ENCODE peak calls at places on chromosomes 4 and X, in six cellular contexts. V is cardiac muscle cell, L is left ventricle myocardium inferior, N is left lung, B is PC-3, Q is esophagus squamous epithelium. X is an unnamed sample.

GRCh38 chrX:137746289-137746688 is 180.4 kb downstream of the ZIC3 start:
- DNase-seq in Q (no peak), N (no peak), L (no peak), V (no peak), B (no peak), X (no peak)

GRCh38 chrX:107000013-107000515 is at the start of gene MORC4:
- DNase-seq in V (peak; percentile 85), B (peak; percentile 82), N (peak; percentile 87), Q (peak; percentile 2), L (peak; percentile 78), X (peak; percentile 92)

GRCh38 chr4:24722026-24722568 is 73.3 kb upstream of the SOD3 start:
- DNase-seq in L (no peak), B (no peak), N (no peak), Q (no peak), V (no peak), X (no peak)

GRCh38 chrX:30023451-30023850 is 191.9 kb upstream of the MAGEB2 start:
- DNase-seq in B (peak; percentile 51), Q (no peak), N (no peak), L (no peak), V (no peak), X (no peak)

GRCh38 chr4:30718021-30718888 is 1.9 kb upstream of the PCDH7 start:
- DNase-seq in B (peak; percentile 25), L (peak; percentile 48), N (peak; percentile 69), Q (no peak), V (peak; percentile 24), X (peak; percentile 85)

GRCh38 chr4:5712517-5712916 is 1.5 kb downstream of the EVC start:
- DNase-seq in B (peak; percentile 62), L (no peak), N (no peak), V (peak; percentile 48), Q (no peak), X (peak; percentile 23)

GRCh38 chr4:183430317-183430986 is 14.0 kb upstream of the CDKN2AIP start:
- DNase-seq in V (no peak), Q (no peak), L (no peak), N (no peak), B (no peak), X (peak; percentile 94)

GRCh38 chrX:9708923-9709553 is 56.6 kb downstream of the GPR143 start:
- DNase-seq in V (peak; percentile 70), L (peak; percentile 64), N (peak; percentile 91), Q (peak; percentile 14), B (peak; percentile 76), X (peak; percentile 88)

GRCh38 chrX:20116575-20117240 is at the start of gene MAP7D2:
- DNase-seq in Q (no peak), V (no peak), N (peak; percentile 50), B (no peak), L (no peak), X (peak; percentile 67)

GRCh38 chr4:84952004-84952403 is 14.5 kb downstream of the WDFY3 start:
- DNase-seq in B (peak; percentile 88), L (no peak), Q (no peak), N (no peak), V (peak; percentile 29), X (no peak)

GRCh38 chr4:6761540-6762243 is 20.8 kb upstream of the KIAA0232 start:
- DNase-seq in B (no peak), Q (no peak), N (no peak), L (no peak), V (no peak), X (peak; percentile 29)

GRCh38 chrX:21606037-21606436 is 52.1 kb downstream of the KLHL34 start:
- DNase-seq in B (no peak), V (no peak), L (no peak), N (no peak), Q (no peak), X (no peak)

GRCh38 chrX:110732274-110732673 is 63.3 kb downstream of the CHRDL1 start:
- DNase-seq in B (no peak), Q (no peak), V (no peak), N (no peak), L (peak; percentile 15), X (peak; percentile 48)

GRCh38 chrX:110733166-110733565 is 62.5 kb downstream of the CHRDL1 start:
- DNase-seq in L (no peak), V (no peak), Q (no peak), N (no peak), B (no peak), X (no peak)

DNA sequence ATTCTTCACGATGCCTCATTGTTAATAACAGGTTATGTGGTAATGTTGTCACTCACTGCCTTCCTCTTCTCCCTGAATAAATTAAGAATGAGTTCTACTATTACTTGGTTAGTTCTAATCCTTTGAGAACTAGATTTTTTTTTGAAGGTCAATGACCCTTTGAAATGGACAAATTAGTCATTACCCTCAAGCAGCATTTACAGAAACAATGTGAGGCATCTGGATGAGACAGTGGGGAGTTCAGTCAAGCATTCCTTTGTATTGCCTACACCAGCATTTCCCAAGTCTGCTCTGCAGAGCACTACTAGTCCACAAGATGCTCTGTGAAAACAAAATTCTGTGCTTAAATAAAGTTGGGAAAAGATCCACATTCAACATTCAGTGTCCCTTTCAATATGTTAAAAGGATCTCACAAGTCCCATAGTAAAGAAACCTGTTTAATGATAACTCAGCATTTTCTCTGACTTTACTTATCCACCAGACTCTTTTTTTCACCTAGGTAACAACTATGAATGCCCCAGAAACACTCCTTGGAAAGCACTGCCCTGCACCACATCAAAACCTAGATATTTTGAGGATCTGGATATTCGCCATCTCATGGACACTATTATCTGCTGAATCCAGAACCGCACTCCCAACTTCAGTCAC is 60.6 kb downstream of the CHRDL1 start:
- DNase-seq in L (no peak), V (peak; percentile 47), Q (no peak), B (no peak), N (no peak), X (no peak)
- H3K27ac ChIP-seq in L (no peak overlapping the region), V (no peak overlapping the region), Q (no peak overlapping the region), B (no peak overlapping the region), N (no peak overlapping the region), X (no peak overlapping the region)

GRCh38 chrX:78545233-78545632 is 113.9 kb downstream of the RTL3 start:
- DNase-seq in B (peak; percentile 25), V (no peak), L (no peak), Q (no peak), N (no peak), X (no peak)
- H3K9me3 ChIP-seq in B (peaks cover 12% of the 10 kb centered on the region), V (no peaks in the 10 kb centered on the region), L (peaks cover 12% of the 10 kb centered on the region), Q (no peaks in the 10 kb centered on the region), N (peaks cover 4% of the 10 kb centered on the region), X (peaks cover under 1% of the 10 kb centered on the region)

GRCh38 chr4:156945532-156945931 is 26.1 kb downstream of the PDGFC start:
- DNase-seq in B (peak; percentile 52), L (no peak), Q (no peak), N (no peak), V (no peak), X (no peak)
- H3K4me3 ChIP-seq in B (peak overlapping the region; percentile 49), L (no peak overlapping the region), Q (no peak overlapping the region), N (no peak overlapping the region), V (no peak overlapping the region), X (no peak overlapping the region)

DNA sequence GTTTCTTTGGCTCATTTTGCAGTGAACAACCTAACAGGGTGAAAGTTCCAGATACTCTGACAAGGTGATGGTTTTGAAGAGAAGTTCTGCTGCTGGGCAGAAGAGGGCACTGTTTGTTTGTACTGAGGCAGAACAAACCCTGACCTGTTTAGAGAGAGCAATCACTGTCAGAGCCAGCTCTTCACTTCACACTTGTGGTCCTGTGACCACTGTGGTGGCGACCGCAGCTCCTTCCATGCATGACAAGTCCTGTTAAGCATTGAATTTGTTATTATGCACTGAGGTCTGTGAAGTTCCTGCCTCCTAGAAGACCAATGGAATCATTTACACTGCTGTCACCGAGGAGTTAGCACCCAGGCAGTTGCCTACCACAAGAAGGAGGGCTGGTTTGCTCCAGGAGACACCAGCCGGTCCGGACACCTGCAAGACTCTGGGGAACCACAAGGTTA is 86.6 kb downstream of the ZNF330 start:
- DNase-seq in Q (peak; percentile 1), L (peak; percentile 30), B (peak; percentile 77), N (peak; percentile 59), V (peak; percentile 75), X (peak; percentile 85)
- H3K27ac ChIP-seq in Q (no peak overlapping the region), L (peak overlapping the region; percentile 55), B (no peak overlapping the region), N (no peak overlapping the region), V (no peak overlapping the region), X (no peak overlapping the region)

GRCh38 chrX:63282828-63283227 is 68.3 kb downstream of the SPIN4 start:
- DNase-seq in N (no peak), V (no peak), Q (no peak), B (no peak), L (no peak), X (no peak)

GRCh38 chrX:63282077-63282476 is 69.1 kb downstream of the SPIN4 start:
- DNase-seq in B (no peak), N (no peak), V (no peak), Q (no peak), L (no peak), X (no peak)

GRCh38 chrX:63283331-63283730 is 67.8 kb downstream of the SPIN4 start:
- DNase-seq in N (no peak), Q (no peak), V (no peak), B (no peak), L (no peak), X (no peak)

GRCh38 chrX:63281465-63281864 is 69.7 kb downstream of the SPIN4 start:
- DNase-seq in V (no peak), L (no peak), Q (no peak), B (no peak), N (no peak), X (no peak)
- H3K9me3 ChIP-seq in V (no peaks in the 10 kb centered on the region), L (peaks cover 12% of the 10 kb centered on the region), Q (no peaks in the 10 kb centered on the region), B (no peaks in the 10 kb centered on the region), N (no peaks in the 10 kb centered on the region), X (no peaks in the 10 kb centered on the region)

GRCh38 chrX:13080128-13080795 is 35.8 kb upstream of the FAM9C start:
- DNase-seq in N (no peak), V (no peak), L (no peak), Q (no peak), B (no peak), X (no peak)
- H3K4me3 ChIP-seq in N (no peak overlapping the region), V (no peak overlapping the region), L (no peak overlapping the region), Q (no peak overlapping the region), B (no peak overlapping the region), X (no peak overlapping the region)

GRCh38 chrX:33205321-33205720 is 6.0 kb downstream of the DMD start:
- DNase-seq in B (no peak), L (no peak), N (no peak), Q (no peak), V (no peak), X (no peak)
- H3K27ac ChIP-seq in B (no peak overlapping the region), L (peak overlapping the region; percentile 59), N (no peak overlapping the region), Q (no peak overlapping the region), V (peak overlapping the region; percentile 0), X (no peak overlapping the region)

GRCh38 chr4:83758331-83758730 is 222.4 kb downstream of the GPAT3 start:
- DNase-seq in V (no peak), Q (no peak), L (no peak), N (no peak), B (no peak), X (no peak)
- H3K9me3 ChIP-seq in V (no peaks in the 10 kb centered on the region), Q (no peaks in the 10 kb centered on the region), L (no peaks in the 10 kb centered on the region), N (no peaks in the 10 kb centered on the region), B (no peaks in the 10 kb centered on the region), X (no peaks in the 10 kb centered on the region)

DNA sequence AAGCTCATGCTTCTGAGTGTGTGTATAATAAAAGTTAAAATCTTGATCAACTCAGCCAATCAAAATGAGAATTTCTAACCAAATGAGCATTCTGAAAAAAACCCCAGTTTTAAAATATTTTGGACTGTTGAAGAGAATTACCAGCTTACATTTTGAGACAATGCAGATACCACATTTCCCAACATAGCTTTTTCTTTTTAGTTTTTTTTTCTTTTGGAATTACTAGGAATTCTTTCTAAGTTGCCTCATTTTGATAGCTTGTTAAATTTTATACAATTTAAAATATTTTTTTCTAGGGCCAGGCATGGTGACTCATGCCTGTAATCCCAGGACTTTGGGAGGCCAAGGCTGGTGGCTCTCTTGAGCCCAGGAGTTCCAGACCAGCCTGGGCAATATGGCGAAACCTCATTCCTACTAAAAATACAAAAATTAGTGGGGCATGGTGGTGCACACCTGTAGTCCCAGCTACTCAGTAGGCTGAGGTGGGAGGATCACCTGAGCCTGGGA is 2.2 kb downstream of the RP2 start:
- DNase-seq in N (no peak), V (no peak), Q (no peak), B (no peak), L (no peak), X (no peak)
- H3K4me3 ChIP-seq in N (peak overlapping the region; percentile 58), V (no peak overlapping the region), Q (no peak overlapping the region), B (peak overlapping the region; percentile 82), L (no peak overlapping the region), X (peak overlapping the region; percentile 95)

X was measured in endodermal cell.